ENCODE peak calls at places on chromosomes 16 and 17, in five cellular contexts. K, U, L, C and Y are unnamed samples.

GRCh38 chr17:31596382-31597323 is 205.2 kb downstream of the RAB11FIP4 start:
- DNase-seq in C (no peak), U (peak), K (peak), L (no peak), Y (peak)

GRCh38 chr16:69762843-69763556 is 868 bp downstream of the WWP2 start:
- DNase-seq in K (no peak), L (peak), C (no peak), U (no peak), Y (peak)

GRCh38 chr17:76997981-76998531 is 129.9 kb downstream of the MGAT5B start:
- DNase-seq in C (peak), K (peak), L (no peak), U (no peak), Y (no peak)

GRCh38 chr17:83010323-83011200 is 68.8 kb upstream of the METRNL start:
- DNase-seq in U (no peak), K (no peak), L (no peak), C (peak), Y (peak)

GRCh38 chr17:34997355-34997862 is 17.1 kb downstream of the LIG3 start:
- DNase-seq in C (no peak), K (no peak), L (no peak), U (no peak), Y (peak)

GRCh38 chr17:49748791-49749190 is 15.1 kb downstream of the FAM117A start:
- DNase-seq in C (no peak), K (peak), L (no peak), U (no peak), Y (no peak)

GRCh38 chr17:49516190-49516589 is 21.1 kb downstream of the NGFR start:
- DNase-seq in K (no peak), C (peak), L (no peak), U (no peak), Y (no peak)

GRCh38 chr16:7380907-7381306 is 48.3 kb downstream of the RBFOX1 start:
- DNase-seq in L (no peak), U (no peak), K (no peak), C (no peak), Y (no peak)

GRCh38 chr16:80536246-80536645 is 4.5 kb upstream of the DYNLRB2 start:
- DNase-seq in L (no peak), U (no peak), C (no peak), K (no peak), Y (no peak)

GRCh38 chr17:44591223-44591622 is 33.9 kb downstream of the FZD2 start:
- DNase-seq in K (no peak), C (peak), U (no peak), L (no peak), Y (peak)

GRCh38 chr16:3157229-3158013 is 22.6 kb downstream of the ZNF213 start:
- DNase-seq in C (peak), U (peak), L (peak), K (no peak), Y (peak)

GRCh38 chr16:27374794-27375499 is 27.0 kb upstream of the IL21R start:
- DNase-seq in U (peak), C (peak), K (peak), L (peak), Y (peak)

GRCh38 chr17:59752446-59752845 is 45.0 kb downstream of the VMP1 start:
- DNase-seq in C (no peak), U (no peak), L (no peak), K (no peak), Y (peak)

GRCh38 chr17:50218771-50219315 is 17.4 kb upstream of the COL1A1 start:
- DNase-seq in K (no peak), U (no peak), C (no peak), L (no peak), Y (peak)

GRCh38 chr16:75919664-75920063 is 193.4 kb upstream of the CPHXL start:
- DNase-seq in L (no peak), K (no peak), C (no peak), U (no peak), Y (peak)

DNA sequence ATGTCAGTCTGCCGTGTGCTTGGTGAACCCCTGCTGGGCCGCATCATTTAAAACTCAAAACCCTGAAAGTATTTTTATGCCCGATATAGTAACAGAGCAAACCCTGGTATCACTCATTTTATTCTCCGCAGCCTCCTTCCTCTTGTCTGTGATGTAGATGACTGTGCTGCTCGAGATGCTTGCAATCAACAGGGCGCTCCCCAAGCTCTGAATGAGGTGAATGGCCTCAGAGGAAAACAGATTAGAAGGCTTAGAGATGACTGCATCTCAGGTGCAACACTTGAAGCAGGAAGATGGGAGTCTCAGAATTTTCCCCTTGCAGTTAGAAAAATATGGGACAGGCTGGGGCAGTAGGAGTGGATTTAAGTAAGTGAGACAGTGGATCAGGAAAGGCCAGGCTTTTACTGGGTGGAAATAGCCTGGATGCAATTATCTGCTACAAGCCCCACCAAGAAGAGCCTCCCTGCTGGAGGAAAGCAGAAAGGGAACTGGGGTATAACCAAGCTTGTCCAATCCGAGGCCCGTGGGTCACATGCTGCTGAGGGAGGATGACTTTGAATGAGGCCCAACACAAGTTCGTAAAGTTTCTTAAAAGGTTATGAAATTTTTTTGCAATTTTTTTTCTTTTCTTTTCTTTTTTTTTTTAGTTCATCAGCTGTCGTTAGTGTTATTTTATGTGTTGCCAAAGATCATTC is 166.9 kb downstream of the CDH13 start:
- DNase-seq in L (no peak), K (no peak), C (no peak), U (no peak), Y (no peak)
- TF ChIP-seq CTCF in L (no peak), K (no peak), C (no peak), U (no peak), Y (no peak)

DNA sequence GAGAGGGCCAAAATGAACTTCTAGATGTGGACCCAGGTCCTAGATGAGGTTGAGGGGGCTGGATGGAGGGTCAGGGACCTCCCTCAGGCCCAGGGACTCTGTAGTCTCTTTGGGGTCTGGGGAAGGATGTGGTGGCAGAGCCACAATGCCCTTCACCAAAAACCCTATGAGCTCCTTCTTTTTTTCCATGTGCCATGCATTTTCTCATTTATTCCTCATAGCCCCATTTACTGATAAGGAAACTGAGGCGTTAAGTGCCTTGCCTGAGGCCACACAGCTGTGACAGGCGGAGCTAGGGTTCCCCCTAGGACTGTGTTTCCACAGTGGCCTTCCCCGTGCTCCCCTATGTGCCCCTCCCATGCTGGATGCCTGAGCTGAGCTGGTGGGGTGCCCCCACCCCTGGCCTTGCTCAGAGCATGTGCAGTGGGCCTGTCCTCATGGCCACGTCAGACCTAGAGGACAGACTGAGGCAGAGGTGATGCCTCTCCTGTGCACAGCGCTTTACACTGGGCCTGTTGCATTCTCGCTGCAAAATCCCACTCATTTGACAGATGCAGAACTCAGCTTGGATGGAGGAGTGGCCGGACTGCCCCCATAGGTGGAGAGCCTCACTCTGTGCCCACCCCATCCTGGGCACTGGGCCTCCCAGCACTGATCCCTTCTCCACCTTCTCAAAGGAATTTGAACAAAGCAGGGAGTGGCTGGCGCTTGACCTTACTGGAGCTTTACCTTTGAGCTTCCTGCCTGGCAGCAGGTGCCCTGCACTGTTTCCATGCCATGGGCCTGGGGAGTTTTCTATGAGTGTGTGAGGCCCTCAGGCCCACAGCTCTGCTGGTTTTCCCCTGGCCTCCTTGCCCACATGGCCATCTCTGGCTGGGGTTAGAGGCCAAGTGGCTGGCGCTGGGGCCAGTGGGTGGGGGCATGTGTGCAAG is 2.5 kb downstream of the MAP2K3 start:
- DNase-seq in K (no peak), C (no peak), L (no peak), U (no peak), Y (no peak)
- TF ChIP-seq RCOR1 in K (no peak), C (no peak), L (no peak), U (no peak), Y (no peak)

DNA sequence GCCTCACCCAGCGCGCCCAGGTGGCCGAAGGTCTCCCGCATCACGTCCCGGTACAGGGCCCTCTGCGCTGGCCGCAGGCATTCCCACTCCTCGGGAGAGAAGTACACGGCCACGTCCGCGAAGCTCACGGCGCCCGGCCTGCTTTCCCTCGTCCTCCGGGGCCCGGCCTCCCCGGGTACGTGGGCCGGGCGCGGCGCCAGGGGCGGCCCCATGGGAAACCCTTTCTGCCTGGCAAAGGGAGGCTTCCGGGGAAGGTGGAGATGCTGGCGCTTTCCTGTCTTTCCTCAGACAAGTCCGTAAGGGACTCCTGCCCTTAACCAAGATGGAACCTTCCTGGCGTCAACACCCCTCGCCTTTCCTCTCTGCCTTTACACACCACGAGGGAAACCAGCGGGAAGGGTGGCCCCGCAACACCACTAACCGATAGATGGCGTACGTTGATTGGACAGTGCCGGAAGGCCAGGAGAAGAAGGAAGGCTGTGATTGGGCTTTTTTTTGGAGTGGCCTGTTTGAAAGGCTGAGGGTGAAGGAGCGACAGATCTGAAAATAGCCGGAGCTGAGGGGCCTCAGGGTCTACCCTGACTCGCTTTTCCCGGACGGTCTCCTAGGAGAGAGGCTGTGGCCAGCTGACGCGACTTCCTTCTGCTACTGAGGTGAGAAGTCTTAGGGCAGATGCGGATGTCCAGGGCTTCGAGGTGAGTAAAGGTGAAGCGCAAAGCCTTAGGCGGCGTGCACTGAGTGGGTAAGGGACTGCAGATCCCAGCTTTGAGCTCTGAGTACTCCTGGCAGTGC is at the start of gene ZNF785:
- DNase-seq in C (peak), U (no peak), K (peak), L (peak), Y (peak)
- TF ChIP-seq CTCF in C (no peak), U (no peak), K (peak), L (peak), Y (peak)

GRCh38 chr17:16933317-16934132 is 38.4 kb downstream of the TNFRSF13B start:
- DNase-seq in L (no peak), K (no peak), U (no peak), C (no peak), Y (no peak)

GRCh38 chr17:16932156-16932555 is 39.8 kb downstream of the TNFRSF13B start:
- DNase-seq in C (no peak), K (no peak), U (no peak), L (no peak), Y (no peak)

GRCh38 chr17:16931318-16932060 is 40.4 kb downstream of the TNFRSF13B start:
- DNase-seq in C (peak), U (no peak), K (no peak), L (no peak), Y (no peak)

GRCh38 chr17:16934133-16934795 is 37.7 kb downstream of the TNFRSF13B start:
- DNase-seq in L (no peak), K (no peak), C (no peak), U (no peak), Y (no peak)

DNA sequence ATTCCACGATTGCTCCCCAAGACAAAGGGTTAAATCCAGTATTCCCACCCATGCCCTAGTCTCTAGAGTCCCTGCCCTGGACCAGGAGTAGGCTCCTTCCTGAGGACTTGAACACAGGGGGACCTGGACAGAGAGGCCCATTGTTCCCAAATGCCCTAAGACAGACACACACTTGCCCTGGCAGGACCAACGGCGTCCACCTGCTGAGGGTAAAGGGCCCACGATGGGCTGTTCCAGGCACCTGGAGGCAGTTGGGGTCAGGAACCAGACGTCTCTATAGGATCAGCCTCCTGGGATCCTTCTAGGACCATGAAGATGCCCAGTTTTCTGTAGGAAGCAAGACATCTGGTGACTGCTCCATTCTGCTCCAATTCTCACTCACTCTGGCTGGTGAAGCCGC is 39.3 kb downstream of the TNFRSF13B start:
- DNase-seq in L (no peak), U (no peak), K (no peak), C (no peak), Y (no peak)
- TF ChIP-seq RCOR1 in L (no peak), U (no peak), K (no peak), C (no peak), Y (no peak)

GRCh38 chr17:75755205-75755901 is 9.6 kb downstream of the GALK1 start:
- DNase-seq in K (no peak), C (peak), U (no peak), L (no peak), Y (no peak)

GRCh38 chr17:75754378-75755204 is 10.4 kb downstream of the GALK1 start:
- DNase-seq in C (no peak), K (no peak), U (no peak), L (peak), Y (no peak)

GRCh38 chr17:75752405-75753192 is 12.4 kb downstream of the GALK1 start:
- DNase-seq in C (no peak), K (no peak), L (no peak), U (no peak), Y (no peak)

GRCh38 chr17:75753193-75753513 is 11.8 kb downstream of the GALK1 start:
- DNase-seq in L (no peak), U (no peak), C (no peak), K (no peak), Y (no peak)

DNA sequence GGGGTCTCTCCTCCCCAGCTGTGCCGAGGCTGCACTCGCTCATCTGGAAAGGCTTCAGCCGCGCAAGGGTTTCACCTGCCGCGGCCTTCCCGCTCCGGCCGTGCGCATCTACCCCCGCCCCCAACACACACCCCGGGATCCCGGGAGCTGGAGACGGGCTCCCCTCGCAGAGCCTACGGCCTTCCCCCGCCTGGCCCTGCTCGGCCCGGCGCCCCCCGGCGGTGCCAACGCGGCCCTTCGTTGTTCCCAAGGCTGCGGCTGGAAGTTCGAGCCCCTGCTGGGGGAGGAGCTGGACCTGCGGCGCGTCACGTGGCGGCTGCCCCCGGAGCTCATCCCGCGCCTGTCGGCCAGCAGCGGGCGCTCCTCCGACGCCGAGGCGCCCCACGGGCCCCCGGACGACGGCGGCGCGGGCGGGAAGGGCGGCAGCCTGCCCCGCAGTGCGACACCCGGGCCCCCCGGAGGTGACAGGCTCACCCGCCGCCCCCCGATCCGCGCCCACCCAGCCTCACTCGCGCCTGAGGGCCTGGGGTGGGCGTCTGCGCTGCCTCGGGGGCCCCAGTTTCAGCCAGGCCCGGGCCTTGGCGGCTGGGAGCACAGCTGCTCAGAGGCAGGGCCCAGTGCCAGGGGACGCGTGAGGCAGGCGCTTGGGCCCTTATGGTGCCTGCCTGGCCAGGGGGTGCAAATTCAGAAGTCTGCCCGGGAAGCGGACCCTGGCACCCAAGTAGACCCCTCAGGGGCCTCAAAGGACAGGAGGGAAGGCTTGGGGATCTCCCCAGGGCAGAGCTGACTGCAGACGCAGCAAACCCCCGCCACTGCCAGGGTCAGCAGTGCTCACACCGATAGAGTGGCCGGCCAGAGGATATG is 11.2 kb downstream of the GALK1 start:
- DNase-seq in C (peak), K (no peak), L (peak), U (no peak), Y (peak)
- TF ChIP-seq CTCF in C (peak), K (peak), L (peak), U (no peak), Y (peak)

GRCh38 chr16:87741700-87742415 is 23.9 kb downstream of the KLHDC4 start:
- DNase-seq in L (no peak), U (no peak), C (no peak), K (no peak), Y (no peak)

GRCh38 chr16:87739801-87740200 is 26.0 kb downstream of the KLHDC4 start:
- DNase-seq in U (no peak), C (no peak), K (no peak), L (no peak), Y (no peak)

GRCh38 chr16:87742781-87743490 is 22.9 kb downstream of the KLHDC4 start:
- DNase-seq in K (no peak), U (no peak), L (no peak), C (no peak), Y (no peak)

GRCh38 chr16:87740909-87741424 is 24.8 kb downstream of the KLHDC4 start:
- DNase-seq in K (no peak), U (no peak), C (no peak), L (no peak), Y (peak)

DNA sequence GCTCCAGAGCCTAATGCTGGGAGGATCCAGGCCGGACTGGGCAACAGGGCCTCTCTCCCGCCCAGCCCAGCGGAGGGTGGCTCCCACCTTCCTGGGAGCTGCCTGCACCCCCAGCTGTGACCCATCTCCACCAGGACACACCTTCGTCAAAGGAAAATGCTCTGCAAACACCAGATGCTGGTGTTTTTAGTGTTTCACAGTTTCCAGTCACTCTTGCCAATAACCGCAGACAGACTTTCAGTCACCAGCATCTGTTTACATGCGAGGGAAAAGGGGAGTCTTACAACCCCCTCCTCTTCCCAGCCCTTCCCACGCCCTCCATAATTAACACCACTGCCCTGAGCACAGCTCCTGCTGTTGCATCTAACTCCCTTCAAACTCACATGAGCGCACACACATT is 25.3 kb downstream of the KLHDC4 start:
- DNase-seq in L (no peak), C (no peak), K (no peak), U (no peak), Y (peak)
- TF ChIP-seq RCOR1 in L (no peak), C (no peak), K (no peak), U (no peak), Y (no peak)

GRCh38 chr17:74785096-74785980 is 9.2 kb upstream of the NAT9 start:
- DNase-seq in C (no peak), L (no peak), K (no peak), U (no peak), Y (no peak)
- TF ChIP-seq CTCF in C (no peak), L (peak), K (no peak), U (no peak), Y (peak)